ENCODE peak calls at places on chromosomes 12 and 14, in nine cellular contexts. W is testis; I is fibroblast of lung; B is effector CD8-positive, alpha-beta T cell; U is HFF-Myc; S is type B pancreatic cell; T is H54; G is ACHN; R is Peyer's patch. Y is an unnamed sample.

GRCh38 chr12:30047499-30048262 is 263.9 kb upstream of the TMTC1 start:
- DNase-seq in W (no peak), I (peak), B (no peak), U (no peak), S (no peak), T (no peak), G (no peak), R (no peak), Y (no peak)

GRCh38 chr12:29771786-29772185 is 12.0 kb downstream of the TMTC1 start:
- DNase-seq in W (no peak), I (no peak), B (no peak), U (no peak), S (no peak), T (no peak), G (no peak), R (no peak), Y (no peak)

GRCh38 chr12:132019891-132020290 is 70.1 kb downstream of the EP400 start:
- DNase-seq in W (no peak), I (no peak), B (no peak), U (no peak), S (no peak), T (no peak), G (no peak), R (peak), Y (no peak)

GRCh38 chr12:74111688-74112360 is 425.8 kb upstream of the ATXN7L3B start:
- DNase-seq in W (no peak), I (peak), B (no peak), U (no peak), S (no peak), T (no peak), G (peak), R (no peak), Y (no peak)

GRCh38 chr12:46788247-46788887 is 37.4 kb downstream of the SLC38A4 start:
- DNase-seq in W (no peak), I (peak), B (no peak), U (no peak), S (no peak), T (no peak), G (no peak), R (no peak), Y (no peak)

GRCh38 chr12:22746720-22747119 is 121.7 kb downstream of the ETNK1 start:
- DNase-seq in W (no peak), I (no peak), B (no peak), U (no peak), S (no peak), T (no peak), G (no peak), R (no peak), Y (no peak)

GRCh38 chr14:95667251-95667693 is 19.0 kb upstream of the TCL1B start:
- DNase-seq in W (no peak), I (no peak), B (no peak), U (no peak), S (no peak), T (no peak), G (no peak), R (peak), Y (no peak)

GRCh38 chr14:100800041-100800440 is 25.9 kb upstream of the MEG3 start:
- DNase-seq in W (no peak), I (no peak), B (no peak), U (no peak), S (no peak), T (no peak), G (no peak), R (no peak), Y (no peak)

GRCh38 chr12:131735153-131735456 is 24.2 kb downstream of the SFSWAP start:
- DNase-seq in W (no peak), I (no peak), B (no peak), U (no peak), S (no peak), T (no peak), G (no peak), R (no peak), Y (no peak)

GRCh38 chr14:28097585-28097984 is 669.0 kb upstream of the FOXG1 start:
- DNase-seq in W (no peak), I (peak), B (no peak), U (no peak), S (no peak), T (no peak), G (no peak), R (no peak), Y (no peak)

GRCh38 chr12:3752096-3752709 is 706 bp downstream of the CRACR2A start:
- DNase-seq in W (peak), I (peak), B (peak), U (no peak), S (peak), T (no peak), G (peak), R (peak), Y (peak)

GRCh38 chr12:80894179-80894578 is 43.6 kb downstream of the LIN7A start:
- DNase-seq in W (no peak), I (no peak), B (no peak), U (no peak), S (no peak), T (no peak), G (no peak), R (no peak), Y (no peak)

GRCh38 chr14:71452987-71453386 is 479.2 kb upstream of the RGS6 start:
- DNase-seq in W (no peak), I (no peak), B (no peak), U (no peak), S (no peak), T (no peak), G (no peak), R (no peak), Y (no peak)

GRCh38 chr12:121576851-121577391 is 3.9 kb downstream of the KDM2B start:
- DNase-seq in W (no peak), I (peak), B (no peak), U (peak), S (no peak), T (no peak), G (peak), R (no peak), Y (no peak)

GRCh38 chr14:101623077-101623372 is 61.7 kb downstream of the DIO3 start:
- DNase-seq in W (no peak), I (no peak), B (no peak), U (no peak), S (no peak), T (no peak), G (no peak), R (no peak), Y (no peak)

GRCh38 chr14:69896080-69896479 is 16.9 kb downstream of the SMOC1 start:
- DNase-seq in W (no peak), I (no peak), B (no peak), U (no peak), S (no peak), T (no peak), G (no peak), R (no peak), Y (no peak)

GRCh38 chr14:91946313-91947195 is 940 bp downstream of the FBLN5 start:
- DNase-seq in W (no peak), I (peak), B (no peak), U (no peak), S (no peak), T (no peak), G (no peak), R (no peak), Y (no peak)